ENCODE peak calls at places on chromosomes 5 and 9, in nine cellular contexts. P, C, I, S, A, B, G, X and U are unnamed samples.
A peak's percentile ranks its signal among the peaks of the same experiment; 100 is the strongest.

GRCh38 chr5:141488591-141489478 is at the start of gene PCDHGC5:
- DNase-seq in S (no peak), B (no peak), P (no peak), X (no peak), C (no peak), G (no peak), A (no peak), I (no peak), U (peak; percentile 61)

GRCh38 chr5:121292664-121293063 is 559.0 kb upstream of the FTMT start:
- DNase-seq in A (no peak), I (no peak), X (no peak), B (no peak), S (no peak), G (no peak), C (peak; percentile 54), P (no peak), U (no peak)

GRCh38 chr5:108884736-108885135 is 137.0 kb downstream of the FER start:
- DNase-seq in B (no peak), P (no peak), X (no peak), G (no peak), S (peak; percentile 17), C (no peak), I (no peak), A (no peak), U (peak; percentile 84)

GRCh38 chr5:76371955-76372319 is 31.1 kb upstream of the IQGAP2 start:
- DNase-seq in C (no peak), X (no peak), B (no peak), G (no peak), S (no peak), P (no peak), I (no peak), A (no peak), U (no peak)

GRCh38 chr5:131224387-131225191 is 39.3 kb upstream of the CDC42SE2 start:
- DNase-seq in G (no peak), I (peak; percentile 18), B (peak; percentile 32), P (peak; percentile 59), C (peak; percentile 23), X (peak; percentile 71), S (no peak), A (no peak), U (no peak)

GRCh38 chr9:70609542-70610286 is 195.3 kb upstream of the KLF9 start:
- DNase-seq in C (no peak), I (peak; percentile 64), B (peak; percentile 52), S (no peak), A (no peak), G (no peak), P (peak; percentile 21), X (no peak), U (no peak)

GRCh38 chr9:132973713-132974112 is 4.8 kb upstream of the GFI1B start:
- DNase-seq in P (no peak), G (no peak), B (no peak), A (no peak), C (peak; percentile 28), I (no peak), S (no peak), X (no peak), U (no peak)

GRCh38 chr5:153562189-153562588 is 71.7 kb downstream of the GRIA1 start:
- DNase-seq in C (no peak), B (no peak), P (no peak), A (no peak), S (no peak), X (no peak), G (no peak), I (no peak), U (peak; percentile 32)

GRCh38 chr5:103232393-103232999 is 26.1 kb upstream of the MACIR start:
- DNase-seq in A (no peak), X (no peak), C (no peak), G (no peak), B (no peak), I (no peak), S (no peak), P (no peak), U (peak; percentile 51)

DNA sequence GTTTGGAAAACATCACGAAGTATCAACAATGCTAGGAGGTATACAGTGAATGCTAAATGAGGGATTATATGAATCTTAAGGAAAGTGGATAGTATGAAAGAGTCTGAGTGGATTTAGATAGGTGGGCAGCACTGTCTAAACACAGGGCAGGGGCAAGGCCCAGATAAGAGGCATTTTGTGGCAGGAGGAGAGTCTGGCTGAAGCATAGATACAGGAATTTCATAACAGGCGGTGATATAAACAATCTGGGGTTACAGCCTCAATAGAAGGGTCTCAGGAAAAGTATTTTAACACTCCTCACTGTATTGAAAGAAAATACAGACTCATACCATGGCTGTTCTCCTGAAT is 96.9 kb downstream of the PLPP1 start:
- DNase-seq in B (no peak), S (no peak), I (no peak), A (no peak), P (no peak), G (no peak), X (no peak), C (no peak), U (no peak)
- H3K4me3 ChIP-seq in B (peak overlapping the region; percentile 5), S (no peak overlapping the region), I (peak overlapping the region; percentile 12), A (no peak overlapping the region), P (no peak overlapping the region), G (no peak overlapping the region), X (no peak overlapping the region), C (no peak overlapping the region), U (no peak overlapping the region)

GRCh38 chr5:79255786-79256557 is 20.0 kb downstream of the JMY start:
- DNase-seq in S (peak; percentile 70), P (peak; percentile 20), A (no peak), C (no peak), B (no peak), I (no peak), X (no peak), G (no peak), U (peak; percentile 55)
- TF ChIP-seq CTCF in S (peak; percentile 73), P (peak; percentile 27), A (no peak), C (no peak), B (no peak), I (peak; percentile 18), X (no peak), G (peak; percentile 10), U (peak; percentile 77)

GRCh38 chr9:87062706-87063105 is 115.4 kb upstream of the GAS1 start:
- DNase-seq in C (no peak), P (no peak), X (no peak), B (no peak), A (no peak), G (no peak), I (no peak), S (no peak), U (peak; percentile 4)
- H3K27ac ChIP-seq in C (no peak overlapping the region), P (no peak overlapping the region), X (no peak overlapping the region), B (no peak overlapping the region), A (no peak overlapping the region), G (no peak overlapping the region), I (no peak overlapping the region), S (no peak overlapping the region), U (no peak overlapping the region)

GRCh38 chr9:93193373-93193725 is 9.4 kb downstream of the WNK2 start:
- DNase-seq in C (no peak), X (peak; percentile 76), I (no peak), B (no peak), P (peak; percentile 83), A (no peak), G (no peak), S (no peak), U (no peak)

GRCh38 chr9:93192721-93193372 is 8.9 kb downstream of the WNK2 start:
- DNase-seq in C (no peak), G (no peak), B (no peak), X (no peak), P (no peak), I (no peak), S (no peak), A (no peak), U (no peak)

GRCh38 chr9:93193978-93194377 is 10.0 kb downstream of the WNK2 start:
- DNase-seq in I (no peak), S (no peak), A (no peak), G (no peak), B (no peak), C (no peak), X (no peak), P (no peak), U (no peak)

GRCh38 chr9:93196095-93197055 is 12.4 kb downstream of the WNK2 start:
- DNase-seq in G (no peak), X (peak; percentile 68), S (no peak), I (no peak), P (peak; percentile 36), C (no peak), A (no peak), B (no peak), U (no peak)

GRCh38 chr9:93194584-93194983 is 10.6 kb downstream of the WNK2 start:
- DNase-seq in I (no peak), P (no peak), X (no peak), B (no peak), A (no peak), G (no peak), C (no peak), S (no peak), U (no peak)
- H3K4me3 ChIP-seq in I (no peak overlapping the region), P (no peak overlapping the region), X (no peak overlapping the region), B (no peak overlapping the region), A (no peak overlapping the region), G (no peak overlapping the region), C (no peak overlapping the region), S (no peak overlapping the region), U (no peak overlapping the region)

GRCh38 chr5:96901384-96901783 is 25.1 kb downstream of the ERAP2 start:
- DNase-seq in X (no peak), P (no peak), I (no peak), S (peak; percentile 22), B (no peak), C (no peak), A (no peak), G (no peak), U (no peak)
- TF ChIP-seq CTCF in X (no peak), P (no peak), I (peak; percentile 9), S (peak; percentile 29), B (no peak), C (no peak), A (no peak), G (no peak), U (peak; percentile 6)